ENCODE peak calls at places on chromosomes 16 and 17, in seven cellular contexts. M is T-helper 17 cell, P is HCT116, Y is ELR, V is RPMI8226, J is cardiac fibroblast, Z is neuronal stem cell. W is an unnamed sample.

GRCh38 chr16:2160915-2161551 is 5.5 kb downstream of the TRAF7 start:
- DNase-seq in J (peak), P (no peak), Z (no peak), Y (no peak), V (no peak), M (no peak), W (peak)

GRCh38 chr17:47279062-47279801 is 25.6 kb downstream of the ITGB3 start:
- DNase-seq in Z (no peak), P (no peak), Y (peak), M (no peak), J (peak), V (peak), W (peak)

GRCh38 chr17:40290629-40291296 is 3.1 kb downstream of the CDC6 start:
- DNase-seq in P (peak), Z (no peak), J (peak), V (peak), M (no peak), Y (peak), W (peak)

GRCh38 chr17:50210249-50211225 is 9.1 kb upstream of the COL1A1 start:
- DNase-seq in J (peak), P (no peak), Z (no peak), V (no peak), M (no peak), Y (peak), W (peak)

GRCh38 chr17:27379863-27380533 is 76.2 kb upstream of the KSR1 start:
- DNase-seq in P (no peak), Y (peak), V (no peak), M (no peak), Z (peak), J (peak), W (peak)

GRCh38 chr16:85626191-85626951 is 13.2 kb downstream of the GSE1 start:
- DNase-seq in P (no peak), V (no peak), M (no peak), J (no peak), Y (no peak), Z (peak), W (no peak)

GRCh38 chr17:17774009-17774881 is 62.5 kb downstream of the SREBF1 start:
- DNase-seq in Y (peak), Z (no peak), P (no peak), V (no peak), M (no peak), J (peak), W (no peak)

GRCh38 chr16:89633064-89633631 is 19.7 kb downstream of the DPEP1 start:
- DNase-seq in V (peak), Z (no peak), J (peak), M (no peak), Y (peak), P (peak), W (peak)

GRCh38 chr17:33888455-33888854 is 366.6 kb upstream of the CCL2 start:
- DNase-seq in Z (no peak), Y (no peak), J (no peak), M (no peak), V (no peak), P (no peak), W (no peak)

GRCh38 chr16:56409195-56409594 is 16.1 kb downstream of the AMFR start:
- DNase-seq in Z (no peak), P (no peak), J (peak), Y (peak), V (no peak), M (no peak), W (no peak)

GRCh38 chr17:40097931-40098845 is 2.2 kb downstream of the NR1D1 start:
- DNase-seq in J (peak), Y (peak), V (peak), M (no peak), Z (no peak), P (no peak), W (peak)

W was measured in hepatic stellate cell.